ENCODE peak calls at places on chromosomes 6 and 20, in eight cellular contexts. J is AG04450, V is ascending aorta, D is foreskin fibroblast, A is transverse colon, O is NB4, Y is A549, P is IMR-90. K is an unnamed sample.

GRCh38 chr20:59515013-59515905 is 89.1 kb upstream of the PHACTR3 start:
- DNase-seq in J (no peak), V (peak), D (peak), A (peak), O (peak), Y (peak), P (peak), K (peak)

GRCh38 chr6:105348897-105349296 is 54.0 kb downstream of the PREP start:
- DNase-seq in J (no peak), V (no peak), D (no peak), A (no peak), O (no peak), Y (no peak), P (no peak), K (no peak)

GRCh38 chr6:2103644-2104523 is 141.5 kb downstream of the GMDS start:
- DNase-seq in J (no peak), V (peak), D (peak), A (no peak), O (peak), Y (peak), P (peak), K (peak)

GRCh38 chr6:55713411-55713810 is 134.4 kb upstream of the HMGCLL1 start:
- DNase-seq in J (peak), V (no peak), D (peak), A (no peak), O (no peak), Y (peak), P (peak), K (no peak)

GRCh38 chr6:112038268-112038667 is 15.6 kb upstream of the CCN6 start:
- DNase-seq in J (no peak), V (no peak), D (peak), A (no peak), O (no peak), Y (no peak), P (no peak), K (peak)

GRCh38 chr6:139531716-139532115 is 157.3 kb upstream of the CITED2 start:
- DNase-seq in J (no peak), V (no peak), D (peak), A (no peak), O (no peak), Y (no peak), P (no peak), K (peak)

GRCh38 chr20:38143646-38144554 is 21.2 kb downstream of the TGM2 start:
- DNase-seq in J (peak), V (peak), D (peak), A (peak), O (peak), Y (peak), P (peak), K (peak)

GRCh38 chr6:41877051-41877680 is 18.0 kb downstream of the USP49 start:
- DNase-seq in J (no peak), V (no peak), D (no peak), A (no peak), O (no peak), Y (no peak), P (no peak), K (no peak)

GRCh38 chr6:56278186-56278585 is 30.8 kb upstream of the COL21A1 start:
- DNase-seq in J (no peak), V (no peak), D (peak), A (no peak), O (no peak), Y (peak), P (no peak), K (no peak)

GRCh38 chr20:8255945-8256632 is 124.0 kb downstream of the PLCB1 start:
- DNase-seq in J (no peak), V (no peak), D (no peak), A (no peak), O (no peak), Y (no peak), P (no peak), K (no peak)

GRCh38 chr6:42136508-42137191 is 5.8 kb downstream of the C6orf132 start:
- DNase-seq in J (peak), V (no peak), D (peak), A (peak), O (peak), Y (peak), P (peak), K (peak)

GRCh38 chr6:95292011-95292410 is 285.3 kb upstream of the MANEA start:
- DNase-seq in J (no peak), V (no peak), D (no peak), A (no peak), O (no peak), Y (no peak), P (no peak), K (no peak)

GRCh38 chr6:33685411-33686224 is 25.9 kb downstream of the UQCC2 start:
- DNase-seq in J (no peak), V (no peak), D (no peak), A (no peak), O (no peak), Y (no peak), P (no peak), K (no peak)

GRCh38 chr6:34237316-34237721 is 646 bp downstream of the HMGA1 start:
- DNase-seq in J (no peak), V (peak), D (peak), A (no peak), O (peak), Y (no peak), P (no peak), K (no peak)

GRCh38 chr6:68087399-68088133 is 547.5 kb upstream of the ADGRB3 start:
- DNase-seq in J (no peak), V (no peak), D (peak), A (no peak), O (peak), Y (no peak), P (no peak), K (no peak)

GRCh38 chr6:161171207-161171606 is 102.7 kb downstream of the AGPAT4 start:
- DNase-seq in J (no peak), V (no peak), D (no peak), A (no peak), O (no peak), Y (no peak), P (no peak), K (no peak)

GRCh38 chr6:56279346-56280080 is 32.1 kb upstream of the COL21A1 start:
- DNase-seq in J (no peak), V (no peak), D (peak), A (no peak), O (no peak), Y (peak), P (no peak), K (peak)

GRCh38 chr6:45991189-45991588 is 24.5 kb downstream of the CLIC5 start:
- DNase-seq in J (no peak), V (no peak), D (no peak), A (no peak), O (peak), Y (no peak), P (no peak), K (no peak)
- TF ChIP-seq CTCF in J (no peak), V (no peak), D (no peak), A (no peak), O (peak), Y (no peak), P (no peak), K (no peak)

DNA sequence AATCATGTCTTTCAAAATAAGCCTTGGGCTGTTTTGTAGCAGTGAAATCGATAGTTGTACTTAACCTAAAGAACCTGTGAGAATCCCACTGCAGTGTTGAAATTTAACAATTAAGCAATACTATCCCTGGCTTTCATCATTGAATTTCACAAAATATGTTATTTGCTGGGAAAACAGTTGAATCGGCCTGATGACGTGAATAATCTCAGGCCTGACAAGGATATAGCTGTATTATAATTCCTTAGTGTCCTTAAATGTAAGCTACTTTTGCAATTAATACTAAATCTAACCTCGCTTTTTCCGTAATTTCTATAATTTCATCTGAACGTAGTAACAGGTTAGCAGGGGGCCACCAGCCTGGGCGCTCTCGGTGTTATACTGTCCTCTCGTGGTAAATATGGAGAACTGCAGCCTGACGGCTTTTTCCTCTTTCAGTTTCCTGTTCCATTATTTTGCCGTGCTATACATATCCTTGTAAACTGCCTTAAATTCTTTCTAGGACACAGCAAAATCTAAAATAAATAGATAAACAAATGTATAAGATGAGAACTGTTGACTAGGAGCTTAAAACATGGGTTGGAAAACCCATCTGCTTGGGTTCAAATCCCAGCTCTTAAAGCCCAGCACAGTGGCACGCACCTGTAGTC is 24.0 kb downstream of the MTFR2 start:
- DNase-seq in J (peak), V (peak), D (peak), A (peak), O (peak), Y (peak), P (peak), K (peak)
- H3K4me3 ChIP-seq in J (no peak), V (peak), D (no peak), A (peak), O (peak), Y (peak), P (no peak), K (peak)

GRCh38 chr20:63682384-63683139 is 13.9 kb upstream of the TNFRSF6B start:
- DNase-seq in J (peak), V (peak), D (peak), A (peak), O (peak), Y (peak), P (peak), K (peak)

GRCh38 chr20:63680427-63680826 is 16.0 kb upstream of the TNFRSF6B start:
- DNase-seq in J (no peak), V (no peak), D (no peak), A (no peak), O (no peak), Y (no peak), P (no peak), K (no peak)

GRCh38 chr20:63681609-63682142 is 14.8 kb upstream of the TNFRSF6B start:
- DNase-seq in J (no peak), V (no peak), D (no peak), A (no peak), O (no peak), Y (no peak), P (no peak), K (no peak)

GRCh38 chr20:63679799-63680305 is 16.6 kb upstream of the TNFRSF6B start:
- DNase-seq in J (no peak), V (no peak), D (no peak), A (no peak), O (no peak), Y (no peak), P (no peak), K (no peak)

DNA sequence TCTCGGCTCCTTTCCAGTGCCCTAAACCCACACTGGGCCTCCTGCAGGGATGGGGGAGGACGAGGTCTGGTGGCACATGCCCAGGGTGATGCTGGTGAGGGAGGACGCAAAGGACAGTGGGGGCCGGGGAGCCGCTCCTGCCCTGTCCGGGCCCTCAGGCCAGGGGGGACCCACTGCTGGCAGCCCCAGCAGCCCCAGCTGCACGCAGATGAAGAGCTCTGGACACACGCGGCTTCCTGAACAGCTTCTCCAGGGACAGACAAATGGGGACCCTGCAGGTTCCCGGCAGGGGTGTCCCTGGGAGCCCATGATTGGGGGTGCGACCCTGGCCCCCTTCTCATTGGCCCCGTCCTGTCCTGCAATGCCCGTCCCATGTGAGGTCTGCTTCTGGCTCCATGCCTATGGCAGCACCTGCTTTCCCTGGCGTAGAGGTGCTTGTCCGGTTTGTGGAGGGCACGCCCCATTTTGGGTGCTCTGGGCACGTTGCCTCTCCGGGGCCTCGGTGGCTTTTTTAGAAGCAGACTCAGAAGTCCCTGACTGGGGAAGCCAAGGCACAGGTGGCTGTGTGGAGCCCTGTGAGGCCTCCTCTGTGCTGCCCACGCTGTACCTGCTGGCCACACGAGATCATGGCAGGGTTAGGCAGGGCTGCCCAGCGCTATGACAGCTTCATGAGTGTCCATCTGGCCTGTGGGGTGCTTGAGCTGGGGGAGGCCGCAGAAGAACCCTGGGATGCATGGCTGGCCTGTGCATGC is 15.4 kb upstream of the TNFRSF6B start:
- DNase-seq in J (no peak), V (no peak), D (no peak), A (no peak), O (no peak), Y (no peak), P (no peak), K (no peak)
- TF ChIP-seq CTCF in J (no peak), V (no peak), D (no peak), A (no peak), O (no peak), Y (no peak), P (no peak), K (no peak)

GRCh38 chr6:155228549-155229166 is 35.2 kb upstream of the CLDN20 start:
- DNase-seq in J (no peak), V (no peak), D (peak), A (no peak), O (no peak), Y (no peak), P (peak), K (peak)
- H3K4me3 ChIP-seq in J (no peak), V (peak), D (no peak), A (no peak), O (no peak), Y (no peak), P (no peak), K (no peak)

GRCh38 chr20:4216142-4216735 is 200.9 kb upstream of the RNF24 start:
- DNase-seq in J (no peak), V (no peak), D (peak), A (no peak), O (no peak), Y (no peak), P (peak), K (peak)
- TF ChIP-seq CTCF in J (no peak), V (no peak), D (no peak), A (no peak), O (no peak), Y (no peak), P (no peak), K (no peak)

DNA sequence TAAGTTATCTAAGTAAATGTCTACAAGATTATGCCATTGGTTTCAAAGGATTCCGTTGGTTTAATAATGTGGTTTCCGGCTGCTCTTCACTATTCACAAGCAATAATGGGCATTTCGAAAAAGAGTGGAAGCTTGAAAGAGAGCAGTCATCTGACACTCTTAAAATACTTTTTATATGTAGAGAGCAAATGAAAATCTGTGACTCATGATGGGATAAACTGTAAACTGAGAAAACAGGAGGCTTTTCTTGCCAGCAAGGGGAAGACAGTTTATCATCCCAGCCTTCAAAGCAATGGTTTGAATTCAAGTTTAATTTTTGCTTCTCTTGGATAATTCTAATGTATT is 145.7 kb downstream of the KHDC1L start:
- DNase-seq in J (peak), V (no peak), D (peak), A (no peak), O (no peak), Y (peak), P (peak), K (peak)
- H3K4me3 ChIP-seq in J (no peak), V (no peak), D (no peak), A (no peak), O (no peak), Y (no peak), P (no peak), K (no peak)

DNA sequence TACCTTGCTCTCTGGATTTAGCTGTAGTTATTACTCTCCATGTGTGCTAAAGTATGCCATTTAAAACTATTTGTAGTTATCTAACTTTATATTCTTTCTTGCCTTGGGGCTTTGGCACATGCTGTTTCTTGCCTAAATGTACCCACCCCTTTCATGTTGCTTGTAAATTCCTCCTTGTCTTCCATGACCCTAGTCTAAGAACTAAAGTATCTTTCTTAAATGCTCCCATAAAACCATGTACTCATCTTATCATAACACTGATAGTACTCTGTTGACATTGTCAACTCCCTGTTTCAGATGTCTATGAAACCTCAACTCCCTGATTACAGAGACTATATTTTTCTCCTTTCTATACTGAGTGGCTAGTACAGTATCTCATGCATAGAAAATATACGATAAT is 564.9 kb upstream of the IRAK1BP1 start:
- DNase-seq in J (no peak), V (no peak), D (no peak), A (no peak), O (no peak), Y (no peak), P (no peak), K (no peak)
- TF ChIP-seq CTCF in J (no peak), V (no peak), D (no peak), A (no peak), O (no peak), Y (no peak), P (no peak), K (no peak)

K was measured in AG10803.